ENCODE peak calls at places on chromosome 14, in six cellular contexts. N, E, O, I, P and F are unnamed samples.

GRCh38 chr14:54653764-54654469 is 87.0 kb downstream of the SAMD4A start:
- DNase-seq in N (no peak), O (no peak), P (no peak), E (no peak), I (no peak), F (no peak)

GRCh38 chr14:61493996-61494395 is 172.6 kb downstream of the PRKCH start:
- DNase-seq in E (no peak), N (no peak), I (no peak), O (no peak), P (no peak), F (no peak)

GRCh38 chr14:104112609-104113571 is 25.5 kb upstream of the KIF26A start:
- DNase-seq in O (no peak), P (no peak), N (no peak), I (no peak), E (no peak), F (no peak)

GRCh38 chr14:105849933-105850626 is 323.7 kb downstream of the TMEM121 start:
- DNase-seq in P (no peak), E (no peak), N (no peak), I (no peak), O (no peak), F (no peak)

GRCh38 chr14:90536511-90537191 is 139.8 kb downstream of the CALM1 start:
- DNase-seq in E (no peak), O (no peak), N (no peak), I (no peak), P (no peak), F (no peak)

GRCh38 chr14:103607039-103607668 is 21.9 kb upstream of the KLC1 start:
- DNase-seq in P (peak), N (no peak), I (peak), E (peak), O (peak), F (no peak)

GRCh38 chr14:21680072-21680471 is 6.5 kb upstream of the OR4E1 start:
- DNase-seq in I (no peak), N (no peak), P (no peak), O (no peak), E (no peak), F (no peak)

GRCh38 chr14:81855007-81855406 is 321.4 kb upstream of the SEL1L start:
- DNase-seq in I (no peak), N (no peak), E (no peak), O (no peak), P (no peak), F (no peak)

GRCh38 chr14:104223101-104223809 is 84.9 kb downstream of the KIF26A start:
- DNase-seq in I (no peak), N (no peak), E (no peak), O (peak), P (peak), F (no peak)

GRCh38 chr14:103815253-103815652 is 32.1 kb downstream of the PPP1R13B start:
- DNase-seq in P (no peak), E (no peak), O (no peak), I (no peak), N (no peak), F (no peak)

GRCh38 chr14:89589400-89590128 is 172.5 kb upstream of the FOXN3 start:
- DNase-seq in P (peak), O (no peak), E (no peak), I (no peak), N (no peak), F (no peak)

GRCh38 chr14:51929156-51929555 is 60.2 kb upstream of the RTRAF start:
- DNase-seq in N (no peak), E (no peak), P (no peak), I (no peak), O (no peak), F (no peak)